ENCODE peak calls at places on chromosomes 5 and 9, in seven cellular contexts. K, H, S, D, F, O and M are unnamed samples.

GRCh38 chr9:109101810-109102209 is 17.9 kb downstream of the TMEM245 start:
- DNase-seq in H (no peak), K (peak; percentile 84), S (no peak), D (no peak), F (no peak), O (peak; percentile 60), M (peak; percentile 76)

GRCh38 chr5:77087484-77088291 is 603 bp upstream of the ZBED3 start:
- DNase-seq in H (peak; percentile 48), O (peak; percentile 17), D (peak; percentile 36), S (peak; percentile 6), K (peak; percentile 5), F (peak; percentile 25), M (no peak)

GRCh38 chr5:147482426-147483196 is 27.3 kb downstream of the DPYSL3 start:
- DNase-seq in S (no peak), K (no peak), D (no peak), O (peak; percentile 6), H (no peak), F (peak; percentile 48), M (peak; percentile 68)

GRCh38 chr5:143877196-143877595 is 65.2 kb downstream of the HMHB1 start:
- DNase-seq in D (no peak), O (no peak), S (no peak), K (no peak), H (no peak), F (no peak), M (no peak)

GRCh38 chr5:172446336-172447051 is 7.8 kb downstream of the SH3PXD2B start:
- DNase-seq in S (no peak), F (no peak), O (no peak), D (no peak), H (no peak), K (no peak), M (peak; percentile 14)

GRCh38 chr5:177997846-177998245 is 1.8 kb upstream of the PROP1 start:
- DNase-seq in O (no peak), F (no peak), H (no peak), K (no peak), S (no peak), D (no peak), M (no peak)

GRCh38 chr9:137189297-137190295 is 1.1 kb downstream of the SSNA1 start:
- DNase-seq in F (no peak), S (no peak), O (no peak), K (no peak), D (no peak), H (no peak), M (no peak)

GRCh38 chr9:78607853-78608252 is 310.9 kb downstream of the PSAT1 start:
- DNase-seq in F (no peak), O (no peak), K (no peak), H (no peak), S (no peak), D (no peak), M (no peak)

GRCh38 chr9:115494958-115495690 is 377.2 kb upstream of the TNC start:
- DNase-seq in O (peak; percentile 14), H (no peak), D (no peak), S (no peak), K (peak; percentile 8), F (peak; percentile 82), M (peak; percentile 42)

GRCh38 chr5:6197427-6197826 is 180.9 kb downstream of the MED10 start:
- DNase-seq in H (no peak), K (no peak), O (no peak), S (no peak), D (no peak), F (no peak), M (no peak)

GRCh38 chr5:73369283-73369682 is 79.3 kb downstream of the FOXD1 start:
- DNase-seq in O (no peak), K (no peak), H (no peak), F (no peak), S (no peak), D (no peak), M (no peak)

GRCh38 chr9:25703826-25704357 is 25.6 kb upstream of the TUSC1 start:
- DNase-seq in O (no peak), H (no peak), F (no peak), D (no peak), S (no peak), K (peak; percentile 44), M (no peak)

GRCh38 chr9:119369670-119370366 is 583 bp upstream of the BRINP1 start:
- DNase-seq in H (no peak), O (no peak), F (peak; percentile 19), K (no peak), S (no peak), D (no peak), M (no peak)

GRCh38 chr5:135100011-135100410 is 66.0 kb upstream of the PITX1 start:
- DNase-seq in O (no peak), D (no peak), S (no peak), F (no peak), K (no peak), H (no peak), M (no peak)
- H3K27me3 ChIP-seq in O (peaks cover 2% of the 10 kb centered on the region), D (no peaks in the 10 kb centered on the region), S (no peaks in the 10 kb centered on the region), F (no peaks in the 10 kb centered on the region), K (no peaks in the 10 kb centered on the region), H (no peaks in the 10 kb centered on the region), M (peaks cover 30% of the 10 kb centered on the region)

GRCh38 chr5:38414348-38414747 is 142.1 kb downstream of the LIFR start:
- DNase-seq in H (no peak), O (no peak), D (no peak), F (no peak), S (no peak), K (peak; percentile 53), M (peak; percentile 18)
- H2BK5ac ChIP-seq in H (no peak overlapping the region), O (no peak overlapping the region), D (no peak overlapping the region), F (no peak overlapping the region), S (no peak overlapping the region), K (no peak overlapping the region), M (no peak overlapping the region)

GRCh38 chr5:133265720-133266575 is 214.1 kb downstream of the HSPA4 start:
- DNase-seq in H (no peak), F (no peak), S (no peak), O (no peak), D (no peak), K (no peak), M (no peak)
- H3K23ac ChIP-seq in H (no peak overlapping the region), F (no peak overlapping the region), S (peak overlapping the region; percentile 25), O (no peak overlapping the region), D (no peak overlapping the region), K (no peak overlapping the region), M (peak overlapping the region; percentile 61)

GRCh38 chr5:139649082-139649991 is 1.2 kb downstream of the CXXC5 start:
- DNase-seq in F (peak; percentile 80), D (peak; percentile 76), S (no peak), H (peak; percentile 85), K (no peak), O (peak; percentile 23), M (peak; percentile 43)
- H3K27me3 ChIP-seq in F (no peaks in the 10 kb centered on the region), D (peaks cover 14% of the 10 kb centered on the region), S (peaks cover 23% of the 10 kb centered on the region), H (peaks cover 3% of the 10 kb centered on the region), K (peaks cover 4% of the 10 kb centered on the region), O (no peaks in the 10 kb centered on the region), M (peaks cover 9% of the 10 kb centered on the region)

DNA sequence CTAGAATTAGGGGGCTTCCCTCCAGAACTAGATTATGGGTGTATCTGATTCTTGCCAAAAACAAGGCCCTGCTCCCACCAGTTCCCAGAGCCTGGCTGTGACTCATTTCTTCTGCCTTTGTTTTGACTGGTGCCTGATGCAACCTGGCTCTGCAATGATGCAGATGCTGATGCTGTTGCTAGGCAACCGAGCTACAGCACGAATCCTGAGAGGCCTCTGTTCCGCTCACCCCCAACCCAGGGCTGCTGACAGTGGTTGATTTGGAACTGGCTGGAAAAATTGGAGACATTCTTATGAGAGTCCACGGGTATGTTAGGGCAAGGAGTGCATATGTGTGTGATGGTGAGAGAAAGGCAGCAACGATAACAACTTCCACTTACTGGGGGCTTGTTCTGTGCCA is 100.3 kb downstream of the NSG2 start:
- DNase-seq in K (no peak), F (peak; percentile 83), O (peak; percentile 2), D (peak; percentile 32), H (no peak), S (peak; percentile 31), M (no peak)
- H2BK5ac ChIP-seq in K (no peak overlapping the region), F (no peak overlapping the region), O (no peak overlapping the region), D (no peak overlapping the region), H (no peak overlapping the region), S (no peak overlapping the region), M (no peak overlapping the region)